ENCODE peak calls at places on chromosome 18, in six cellular contexts. I, C, J, Y, D and B are unnamed samples. For H3K4me1, the result is how much of the 10 kb centered on the place peaks cover.

GRCh38 chr18:35983818-35984217 is 11.3 kb downstream of the RMP24 start:
- DNase-seq in D (no peak), C (no peak), I (no peak), J (no peak), Y (no peak), B (no peak)

GRCh38 chr18:79789901-79790885 is 7.5 kb upstream of the KCNG2 start:
- DNase-seq in C (no peak), D (no peak), J (no peak), I (no peak), Y (no peak), B (no peak)

GRCh38 chr18:31329787-31330438 is 12.0 kb downstream of the DSG1 start:
- DNase-seq in D (no peak), J (no peak), C (no peak), I (no peak), Y (no peak), B (peak)

GRCh38 chr18:35289293-35290069 is 548 bp downstream of the ZSCAN30 start:
- DNase-seq in J (no peak), I (peak), C (no peak), Y (peak), D (peak), B (no peak)

GRCh38 chr18:35672897-35673296 is 91.4 kb downstream of the GALNT1 start:
- DNase-seq in J (no peak), Y (no peak), C (no peak), I (no peak), D (no peak), B (no peak)

GRCh38 chr18:56321470-56321869 is 316.9 kb downstream of the TXNL1 start:
- DNase-seq in J (no peak), I (no peak), Y (no peak), D (no peak), C (no peak), B (no peak)

GRCh38 chr18:70620837-70621612 is 332.2 kb downstream of the SOCS6 start:
- DNase-seq in I (no peak), C (no peak), J (no peak), Y (no peak), D (no peak), B (no peak)

GRCh38 chr18:44465337-44465736 is 215.4 kb upstream of the SETBP1 start:
- DNase-seq in D (no peak), J (no peak), C (no peak), Y (no peak), I (no peak), B (no peak)

GRCh38 chr18:73189718-73190117 is 321.9 kb upstream of the NETO1 start:
- DNase-seq in D (no peak), I (no peak), Y (peak), C (no peak), J (no peak), B (no peak)

GRCh38 chr18:45526120-45526841 is 89.0 kb upstream of the SLC14A2 start:
- DNase-seq in J (no peak), D (no peak), I (peak), Y (no peak), C (no peak), B (no peak)

GRCh38 chr18:23232331-23232730 is 97.0 kb downstream of the CABLES1 start:
- DNase-seq in D (no peak), Y (no peak), C (peak), I (no peak), J (no peak), B (no peak)

DNA sequence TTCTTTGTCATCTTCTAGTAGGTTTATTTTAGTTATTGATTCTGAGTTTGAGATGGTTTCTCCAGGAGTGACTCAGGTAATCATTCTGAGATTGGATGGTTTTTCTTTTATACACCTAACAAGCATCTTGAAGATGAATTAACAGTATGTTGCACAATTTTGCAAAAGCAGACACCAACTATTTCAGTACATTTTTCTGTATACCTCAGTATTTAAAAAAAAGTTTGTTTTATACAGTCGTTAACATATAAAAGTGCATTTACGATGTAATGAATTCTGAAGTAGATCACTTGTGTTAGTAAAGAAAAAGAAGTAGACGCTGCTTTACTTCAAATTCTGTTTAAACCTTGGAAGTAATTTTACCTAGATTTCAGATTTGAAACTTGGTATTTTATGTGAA is 3.0 kb downstream of the VAPA start:
- DNase-seq in C (no peak), I (no peak), D (no peak), J (no peak), Y (no peak), B (no peak)
- H3K4me1 ChIP-seq in C (under half), I (under half), D (under half), J (half or more), Y (half or more), B (under half)

GRCh38 chr18:68234115-68234514 is 480.8 kb downstream of the TMX3 start:
- DNase-seq in Y (no peak), D (no peak), I (no peak), J (no peak), C (no peak), B (no peak)
- TF ChIP-seq YY1 in Y (no peak), D (no peak), I (no peak), J (no peak), C (no peak), B (no peak)

DNA sequence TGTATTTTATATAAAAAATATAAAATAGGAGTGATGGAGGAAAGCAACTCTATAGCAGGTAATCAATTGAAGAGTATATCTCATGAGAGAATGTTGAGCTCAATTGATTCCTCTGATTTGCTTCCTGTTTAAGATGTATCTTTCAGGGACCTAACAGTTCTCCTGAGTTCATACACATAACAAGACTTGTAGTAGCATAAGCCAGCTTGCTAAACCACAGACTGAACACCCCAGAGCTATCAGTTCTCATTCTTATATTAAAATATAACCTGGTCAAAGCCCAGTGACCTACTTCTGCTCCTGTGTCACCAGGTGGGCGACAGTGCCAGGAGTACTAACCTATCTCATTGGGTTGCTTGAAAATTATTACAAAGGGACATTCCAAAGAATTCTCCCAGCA is 41.0 kb upstream of the CDH20 start:
- DNase-seq in D (no peak), J (no peak), C (no peak), I (no peak), Y (no peak), B (no peak)
- H3K4me1 ChIP-seq in D (under half), J (under half), C (under half), I (under half), Y (under half), B (under half)

GRCh38 chr18:25661836-25662235 is 309.9 kb upstream of the ZNF521 start:
- DNase-seq in J (no peak), D (no peak), C (no peak), I (no peak), Y (no peak), B (no peak)

GRCh38 chr18:25658476-25658875 is 306.5 kb upstream of the ZNF521 start:
- DNase-seq in D (no peak), I (no peak), C (no peak), J (no peak), Y (no peak), B (no peak)

GRCh38 chr18:25662247-25662646 is 310.3 kb upstream of the ZNF521 start:
- DNase-seq in J (no peak), D (no peak), C (no peak), I (no peak), Y (no peak), B (no peak)
- TF ChIP-seq YY1 in J (no peak), D (no peak), C (no peak), I (no peak), Y (no peak), B (no peak)

DNA sequence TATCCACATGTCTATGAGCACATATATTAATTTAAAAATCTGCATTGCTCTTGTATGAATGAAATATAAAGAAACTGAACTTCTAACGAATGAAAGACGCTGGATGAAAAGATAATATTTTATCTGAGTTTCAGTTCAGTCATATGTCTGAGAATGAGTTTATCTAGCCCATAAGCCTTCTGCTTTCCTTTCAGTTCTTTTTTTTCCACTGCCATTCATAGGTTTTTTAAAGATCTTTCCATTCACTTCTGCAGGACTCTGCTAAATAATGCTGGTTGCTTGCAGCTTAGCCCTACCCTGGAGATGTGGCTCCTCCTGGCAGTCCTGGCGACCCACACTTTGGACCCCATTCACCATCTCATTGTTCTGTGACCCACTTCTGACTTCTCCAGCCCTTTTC is 109.0 kb downstream of the BCL2 start:
- DNase-seq in D (no peak), Y (no peak), J (no peak), I (no peak), C (no peak), B (no peak)
- H3K4me1 ChIP-seq in D (under half), Y (under half), J (under half), I (under half), C (half or more), B (under half)

DNA sequence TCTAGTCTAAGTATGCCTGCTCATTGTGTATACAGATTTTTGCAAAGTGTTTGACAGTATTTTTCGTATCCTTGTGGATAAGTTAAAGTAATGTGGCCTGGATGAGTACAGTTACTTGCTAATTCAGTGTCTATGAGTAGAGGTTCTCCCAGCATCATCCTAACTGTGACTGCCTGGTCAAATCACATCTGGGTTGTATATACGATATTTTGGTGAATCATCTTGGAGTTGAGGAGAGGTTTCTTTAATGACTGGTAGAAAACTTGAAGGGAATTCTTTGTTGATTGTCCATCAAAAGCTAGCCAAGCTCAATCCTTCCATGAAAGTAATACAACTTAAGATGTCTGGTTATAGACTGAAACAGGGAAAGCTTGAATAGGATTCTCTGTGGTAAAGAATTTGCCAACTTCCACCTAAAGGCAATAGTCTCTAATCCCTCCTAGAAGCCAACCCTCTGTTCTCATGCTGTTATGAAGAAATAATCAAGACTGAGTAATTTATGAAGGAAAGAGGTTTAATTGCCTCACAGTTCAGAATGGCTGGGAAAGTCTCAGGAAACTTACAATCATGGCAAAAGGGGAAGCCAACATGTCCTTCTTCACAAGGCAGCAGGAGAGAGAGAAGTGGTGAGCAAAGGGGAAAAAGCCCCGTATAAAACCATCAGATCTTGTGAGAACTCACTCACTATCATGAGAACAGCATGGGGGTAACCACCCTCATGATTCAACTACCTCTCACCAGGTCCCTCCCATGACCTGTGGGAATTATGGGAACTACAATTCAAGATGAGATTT is 19.4 kb upstream of the RALBP1 start:
- DNase-seq in D (no peak), I (no peak), J (no peak), Y (no peak), C (no peak), B (no peak)
- TF ChIP-seq YY1 in D (no peak), I (no peak), J (no peak), Y (no peak), C (no peak), B (no peak)

DNA sequence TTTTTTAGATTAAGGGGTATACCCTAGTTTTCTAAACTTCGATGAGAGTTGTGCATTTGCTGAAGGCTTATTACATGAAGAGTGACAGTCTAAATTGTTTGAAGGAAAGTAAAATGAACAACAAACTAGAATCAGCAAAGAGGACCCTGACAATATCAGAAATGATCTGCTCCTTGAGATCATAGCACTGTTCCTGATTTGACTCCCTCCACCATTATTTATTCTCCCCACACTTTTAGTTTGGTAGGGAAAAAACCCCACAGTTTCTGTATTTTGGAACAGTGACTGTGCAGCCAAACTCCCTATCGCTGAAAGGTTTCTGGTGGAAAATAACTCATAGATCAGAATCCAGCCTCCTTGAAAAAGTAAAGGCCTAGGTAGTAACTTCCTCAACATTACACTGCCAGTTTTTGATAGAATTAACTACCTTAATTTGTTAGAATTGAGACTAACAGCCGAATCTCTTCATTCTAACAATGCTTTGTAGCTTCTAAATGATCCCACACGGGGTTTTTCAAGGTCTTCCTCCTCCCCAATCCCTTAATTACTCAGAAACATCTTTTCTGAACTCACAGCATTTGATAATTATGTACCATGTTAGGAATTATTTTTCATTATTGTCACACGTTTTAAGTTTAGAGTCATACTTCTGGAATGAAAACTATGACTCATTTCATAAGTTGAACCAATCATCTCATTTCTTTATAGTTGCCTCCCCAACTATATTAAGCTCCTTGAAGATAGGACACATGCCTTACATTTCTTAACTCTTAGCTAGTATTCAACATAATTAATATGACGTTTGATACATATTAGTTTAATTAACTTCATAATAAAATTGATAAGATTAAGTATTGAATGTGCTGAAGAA is 2.9 kb downstream of the MYL12A start:
- DNase-seq in J (no peak), C (no peak), I (no peak), Y (no peak), D (no peak), B (no peak)
- H3K4me1 ChIP-seq in J (half or more), C (under half), I (under half), Y (under half), D (under half), B (under half)